ENCODE peak calls at places on chromosome 14, in six cellular contexts. B, L, R, K, F and A are unnamed samples.

GRCh38 chr14:44639986-44640385 is 132.9 kb upstream of the FSCB start:
- DNase-seq in B (no peak), L (peak; percentile 31), R (no peak), K (no peak), F (no peak), A (no peak)

GRCh38 chr14:71693373-71693772 is 238.9 kb upstream of the RGS6 start:
- DNase-seq in B (no peak), L (peak; percentile 76), R (no peak), K (peak; percentile 82), F (no peak), A (peak; percentile 92)

GRCh38 chr14:73747386-73748211 is 33.4 kb upstream of the PNMA1 start:
- DNase-seq in B (peak; percentile 46), L (no peak), R (no peak), K (no peak), F (no peak), A (no peak)

GRCh38 chr14:88849717-88850116 is 25.3 kb downstream of the TTC8 start:
- DNase-seq in B (no peak), L (no peak), R (no peak), K (no peak), F (no peak), A (peak; percentile 43)

GRCh38 chr14:26738571-26738970 is 140.7 kb upstream of the NOVA1 start:
- DNase-seq in B (no peak), L (no peak), R (no peak), K (no peak), F (no peak), A (no peak)

GRCh38 chr14:102316048-102316745 is 3.3 kb upstream of the ZNF839 start:
- DNase-seq in B (peak; percentile 64), L (peak; percentile 87), R (peak; percentile 32), K (peak; percentile 33), F (peak; percentile 51), A (peak; percentile 83)

GRCh38 chr14:50943943-50944646 is at the start of gene PYGL:
- DNase-seq in B (peak; percentile 70), L (peak; percentile 78), R (peak; percentile 82), K (peak; percentile 66), F (peak; percentile 68), A (peak; percentile 85)

GRCh38 chr14:53060046-53060445 is 93.1 kb downstream of the DDHD1 start:
- DNase-seq in B (no peak), L (no peak), R (no peak), K (no peak), F (no peak), A (no peak)

GRCh38 chr14:30375280-30375892 is 183.6 kb upstream of the G2E3 start:
- DNase-seq in B (peak; percentile 76), L (peak; percentile 49), R (peak; percentile 11), K (peak; percentile 25), F (peak; percentile 43), A (peak; percentile 53)